ENCODE peak calls at places on chromosome 2, in seven cellular contexts. K is stimulated activated CD4-positive, alpha-beta T cell treated with anti-CD3 and anti-CD28 coated beads, Interleukin-12 subunit alpha, Interleukin-12 subunit beta, amount 100 ng/mL, for 4 hours; L is mesendoderm; S is fibroblast of the aortic adventitia; J is NCI-H1092; O is uterus; W is EH. C is an unnamed sample.

GRCh38 chr2:184814428-184814827 is 216.1 kb downstream of the ZNF804A start:
- DNase-seq in S (no peak), J (no peak), L (peak; percentile 33), O (no peak), W (no peak), K (no peak), C (no peak)

GRCh38 chr2:216362730-216363129 is 9.6 kb downstream of the MARCHF4 start:
- DNase-seq in K (no peak), O (no peak), J (no peak), S (peak; percentile 69), W (peak; percentile 90), L (no peak), C (no peak)

GRCh38 chr2:127906206-127906926 is 20.6 kb upstream of the AMMECR1L start:
- DNase-seq in W (no peak), O (no peak), L (no peak), S (no peak), K (no peak), J (no peak), C (no peak)

GRCh38 chr2:141736466-141736865 is 394.4 kb downstream of the LRP1B start:
- DNase-seq in O (no peak), W (no peak), K (no peak), S (no peak), J (no peak), L (no peak), C (no peak)

GRCh38 chr2:241035142-241035817 is 36.9 kb downstream of the SNED1 start:
- DNase-seq in O (no peak), K (no peak), W (no peak), J (no peak), S (no peak), L (peak; percentile 19), C (no peak)

GRCh38 chr2:232994446-232994845 is 18.6 kb downstream of the NGEF start:
- DNase-seq in K (no peak), L (no peak), O (no peak), J (no peak), W (no peak), S (no peak), C (no peak)

GRCh38 chr2:46277470-46278190 is 19.6 kb upstream of the EPAS1 start:
- DNase-seq in L (no peak), K (no peak), W (no peak), O (no peak), J (no peak), S (no peak), C (no peak)

GRCh38 chr2:188598551-188598950 is 306.9 kb downstream of the GULP1 start:
- DNase-seq in K (no peak), O (peak; percentile 31), S (peak; percentile 54), W (no peak), J (no peak), L (no peak), C (no peak)